ENCODE peak calls at places on chromosomes 11 and 22, in nine cellular contexts. K is IMR-90; R is AG04450; Y is fibroblast of the aortic adventitia; P is effector memory CD8-positive, alpha-beta T cell; W is activated CD4-positive, CD25-positive, alpha-beta regulatory T cell; F is foreskin fibroblast; S is iris pigment epithelial cell; E is left colon. D is an unnamed sample.

GRCh38 chr11:110529043-110529442 is 99.3 kb downstream of the FDX1 start:
- DNase-seq in P (no peak), R (no peak), E (peak; percentile 22), W (no peak), K (no peak), S (peak; percentile 39), Y (peak; percentile 25), F (no peak), D (no peak)

GRCh38 chr11:104995001-104995408 is 26.6 kb upstream of the CASP4 start:
- DNase-seq in F (no peak), S (no peak), K (no peak), E (no peak), P (no peak), Y (no peak), R (no peak), W (no peak), D (no peak)

GRCh38 chr22:17307566-17307965 is 61.7 kb upstream of the CECR2 start:
- DNase-seq in K (no peak), F (no peak), S (no peak), R (no peak), Y (no peak), P (no peak), W (no peak), E (no peak), D (no peak)

GRCh38 chr11:5618807-5619206 is 6.0 kb upstream of the TRIM34 start:
- DNase-seq in P (no peak), R (peak; percentile 61), Y (peak; percentile 80), E (no peak), S (peak; percentile 86), W (no peak), F (peak; percentile 52), K (peak; percentile 97), D (no peak)

GRCh38 chr11:117870176-117870952 is 6.1 kb downstream of the FXYD6 start:
- DNase-seq in E (no peak), Y (no peak), W (no peak), K (no peak), P (no peak), F (no peak), S (no peak), R (no peak), D (no peak)

GRCh38 chr11:105910095-105910715 is 111.8 kb downstream of the MSANTD4 start:
- DNase-seq in Y (no peak), R (peak; percentile 16), P (no peak), S (peak; percentile 63), W (no peak), E (no peak), K (peak; percentile 77), F (no peak), D (no peak)

GRCh38 chr11:101341578-101341977 is 212.0 kb upstream of the PGR start:
- DNase-seq in F (no peak), Y (no peak), P (no peak), R (no peak), K (no peak), W (no peak), E (no peak), S (no peak), D (no peak)

GRCh38 chr11:86805873-86806310 is 5.5 kb downstream of the PRSS23 start:
- DNase-seq in E (no peak), Y (peak; percentile 59), W (no peak), R (no peak), F (no peak), K (no peak), S (no peak), P (peak; percentile 19), D (no peak)

GRCh38 chr22:32509045-32509444 is 34.4 kb downstream of the FBXO7 start:
- DNase-seq in Y (no peak), K (no peak), R (no peak), E (no peak), P (no peak), S (no peak), W (no peak), F (no peak), D (no peak)

GRCh38 chr11:86954288-86955110 is 696 bp downstream of the FZD4 start:
- DNase-seq in F (no peak), Y (peak; percentile 53), S (peak; percentile 35), R (no peak), E (peak; percentile 39), P (no peak), W (no peak), K (no peak), D (peak; percentile 85)

GRCh38 chr11:84780689-84781293 is 846.4 kb downstream of the DLG2 start:
- DNase-seq in E (no peak), P (no peak), K (peak; percentile 15), F (no peak), Y (peak; percentile 38), R (no peak), S (peak; percentile 33), W (no peak), D (no peak)

GRCh38 chr11:2272946-2273280 is 2.5 kb upstream of the ASCL2 start:
- DNase-seq in S (no peak), P (no peak), Y (no peak), R (no peak), E (no peak), F (no peak), K (no peak), W (no peak), D (no peak)

GRCh38 chr11:119438599-119438998 is 15.6 kb upstream of the THY1 start:
- DNase-seq in P (no peak), K (no peak), W (no peak), S (no peak), R (no peak), Y (no peak), E (no peak), F (no peak), D (no peak)

GRCh38 chr11:75394086-75394840 is 5.1 kb upstream of the RPS3 start:
- DNase-seq in W (no peak), R (no peak), Y (no peak), E (no peak), P (no peak), K (no peak), F (no peak), S (no peak), D (no peak)

GRCh38 chr22:32501797-32502290 is 27.2 kb downstream of the FBXO7 start:
- DNase-seq in R (no peak), W (no peak), E (no peak), P (no peak), K (peak; percentile 3), Y (no peak), F (no peak), S (no peak), D (no peak)

GRCh38 chr22:44220727-44221680 is 40.3 kb downstream of the PARVG start:
- DNase-seq in P (no peak), W (no peak), S (no peak), F (no peak), K (no peak), Y (no peak), E (no peak), R (no peak), D (no peak)

GRCh38 chr11:95849087-95849825 is 59.0 kb downstream of the CEP57 start:
- DNase-seq in Y (peak; percentile 84), K (peak; percentile 82), P (no peak), R (no peak), F (peak; percentile 38), W (no peak), E (peak; percentile 52), S (peak; percentile 85), D (peak; percentile 40)

GRCh38 chr11:34345012-34345804 is 12.6 kb downstream of the ABTB2 start:
- DNase-seq in F (peak; percentile 73), W (no peak), P (no peak), E (peak; percentile 46), R (no peak), Y (peak; percentile 73), S (peak; percentile 92), K (peak; percentile 66), D (peak; percentile 50)

GRCh38 chr11:63985812-63986155 is 454 bp upstream of the OTUB1 start:
- DNase-seq in W (peak; percentile 66), R (no peak), F (no peak), E (peak; percentile 65), S (no peak), Y (no peak), P (peak; percentile 64), K (no peak), D (peak; percentile 31)

GRCh38 chr11:17219016-17219415 is 11.2 kb upstream of the PIK3C2A start:
- DNase-seq in K (no peak), W (no peak), P (no peak), R (no peak), F (no peak), E (no peak), S (no peak), Y (no peak), D (no peak)

GRCh38 chr11:105862736-105863367 is 159.2 kb downstream of the MSANTD4 start:
- DNase-seq in Y (peak; percentile 76), S (peak; percentile 67), E (no peak), F (peak; percentile 41), W (no peak), P (no peak), K (peak; percentile 68), R (peak; percentile 13), D (no peak)

GRCh38 chr11:119888119-119888518 is 159.1 kb upstream of the NECTIN1 start:
- DNase-seq in W (no peak), P (no peak), R (no peak), Y (no peak), E (no peak), K (no peak), F (no peak), S (no peak), D (no peak)

GRCh38 chr11:86743223-86744118 is 56.9 kb upstream of the PRSS23 start:
- DNase-seq in P (no peak), R (peak; percentile 91), F (peak; percentile 97), E (no peak), K (peak; percentile 99), S (peak; percentile 97), Y (peak; percentile 97), W (no peak), D (peak; percentile 35)

GRCh38 chr11:118897721-118898310 is 14.1 kb downstream of the CXCR5 start:
- DNase-seq in S (no peak), E (no peak), Y (no peak), F (no peak), K (no peak), W (no peak), R (no peak), P (no peak), D (peak; percentile 51)